ENCODE peak calls at places on chromosomes 12 and 14, in four cellular contexts. M, I, N and E are unnamed samples.

GRCh38 chr12:6916426-6917200 is 2.2 kb downstream of the ENO2 start:
- DNase-seq in M (no peak), I (no peak), N (no peak), E (no peak)

GRCh38 chr12:13167226-13167625 is 29.3 kb upstream of the EMP1 start:
- DNase-seq in M (no peak), I (no peak), N (peak), E (no peak)

GRCh38 chr12:128747441-128747840 is 76.3 kb downstream of the SLC15A4 start:
- DNase-seq in M (no peak), I (no peak), N (no peak), E (no peak)

GRCh38 chr14:87494010-87494409 is 499.0 kb downstream of the GALC start:
- DNase-seq in M (no peak), I (no peak), N (no peak), E (no peak)

GRCh38 chr12:22333186-22333745 is 1.2 kb downstream of the ST8SIA1 start:
- DNase-seq in M (no peak), I (no peak), N (no peak), E (no peak)

GRCh38 chr12:124754949-124755800 is 108.5 kb downstream of the SCARB1 start:
- DNase-seq in M (no peak), I (no peak), N (no peak), E (no peak)

GRCh38 chr14:60092516-60092915 is 793 bp downstream of the PCNX4 start:
- DNase-seq in M (no peak), I (peak), N (no peak), E (peak)

GRCh38 chr14:61860294-61860918 is 98.2 kb downstream of the SNAPC1 start:
- DNase-seq in M (peak), I (peak), N (peak), E (peak)

GRCh38 chr12:88639361-88639760 is 59.1 kb upstream of the KITLG start:
- DNase-seq in M (no peak), I (no peak), N (no peak), E (no peak)

GRCh38 chr12:114141916-114142564 is 175.9 kb upstream of the RBM19 start:
- DNase-seq in M (no peak), I (no peak), N (no peak), E (no peak)

GRCh38 chr14:105926415-105927093 is 400.2 kb downstream of the TMEM121 start:
- DNase-seq in M (no peak), I (no peak), N (no peak), E (peak)

GRCh38 chr14:83294941-83295340 is 1761.3 kb upstream of the SEL1L start:
- DNase-seq in M (no peak), I (no peak), N (no peak), E (no peak)

GRCh38 chr14:57848353-57848752 is 17.5 kb downstream of the SLC35F4 start:
- DNase-seq in M (no peak), I (no peak), N (no peak), E (no peak)

GRCh38 chr12:30877110-30877875 is 49.3 kb upstream of the TSPAN11 start:
- DNase-seq in M (no peak), I (no peak), N (no peak), E (no peak)

GRCh38 chr12:112130461-112130998 is 5.2 kb downstream of the TRAFD1 start:
- DNase-seq in M (peak), I (no peak), N (no peak), E (no peak)

GRCh38 chr12:20105938-20106337 is 262.4 kb upstream of the PDE3A start:
- DNase-seq in M (no peak), I (no peak), N (no peak), E (no peak)

GRCh38 chr12:46491548-46491947 is 119.0 kb upstream of the SLC38A2 start:
- DNase-seq in M (no peak), I (no peak), N (no peak), E (no peak)

GRCh38 chr14:77026166-77026929 is 2.2 kb downstream of the IRF2BPL start:
- DNase-seq in M (no peak), I (no peak), N (peak), E (no peak)

GRCh38 chr12:52867636-52868035 is 18.8 kb upstream of the KRT78 start:
- DNase-seq in M (no peak), I (no peak), N (no peak), E (no peak)

GRCh38 chr14:105117710-105118385 is 50.7 kb downstream of the JAG2 start:
- DNase-seq in M (no peak), I (no peak), N (no peak), E (no peak)

GRCh38 chr14:21070083-21070609 is at the start of gene ARHGEF40:
- DNase-seq in M (no peak), I (no peak), N (no peak), E (peak)

GRCh38 chr14:99117671-99118045 is 154.3 kb downstream of the BCL11B start:
- DNase-seq in M (no peak), I (no peak), N (no peak), E (no peak)

GRCh38 chr14:35088514-35088913 is 33.3 kb downstream of the PPP2R3C start:
- DNase-seq in M (no peak), I (no peak), N (no peak), E (no peak)

GRCh38 chr12:70615177-70615576 is 22.1 kb downstream of the PTPRB start:
- DNase-seq in M (no peak), I (no peak), N (no peak), E (no peak)

GRCh38 chr12:123141615-123142517 is 9.0 kb downstream of the PITPNM2 start:
- DNase-seq in M (no peak), I (peak), N (no peak), E (no peak)

GRCh38 chr12:95116341-95116740 is 42.9 kb upstream of the NR2C1 start:
- DNase-seq in M (no peak), I (no peak), N (no peak), E (no peak)

GRCh38 chr14:51990488-51990887 is 1.1 kb downstream of the RTRAF start:
- DNase-seq in M (no peak), I (no peak), N (no peak), E (no peak)

GRCh38 chr14:51993274-51993673 is 3.9 kb downstream of the RTRAF start:
- DNase-seq in M (no peak), I (no peak), N (no peak), E (no peak)

GRCh38 chr14:51989293-51990234 is at the start of gene RTRAF:
- DNase-seq in M (peak), I (peak), N (peak), E (peak)
- H2AFZ ChIP-seq in M (peak), I (peak), N (peak), E (peak)

GRCh38 chr12:4134833-4135597 is 138.5 kb upstream of the CCND2 start:
- DNase-seq in M (no peak), I (no peak), N (peak), E (no peak)

GRCh38 chr12:4133029-4133428 is 140.5 kb upstream of the CCND2 start:
- DNase-seq in M (no peak), I (no peak), N (no peak), E (no peak)

GRCh38 chr12:4137015-4137414 is 136.5 kb upstream of the CCND2 start:
- DNase-seq in M (no peak), I (no peak), N (no peak), E (no peak)

GRCh38 chr12:4134434-4134762 is 139.2 kb upstream of the CCND2 start:
- DNase-seq in M (no peak), I (no peak), N (no peak), E (no peak)

GRCh38 chr12:4133636-4134433 is 139.7 kb upstream of the CCND2 start:
- DNase-seq in M (no peak), I (no peak), N (peak), E (no peak)
- TF ChIP-seq HDAC6 in M (no peak), I (no peak), N (no peak), E (no peak)

GRCh38 chr12:49955899-49956662 is 5.5 kb downstream of the AQP2 start:
- DNase-seq in M (no peak), I (no peak), N (no peak), E (no peak)
- H2AFZ ChIP-seq in M (no peak), I (no peak), N (peak), E (no peak)

GRCh38 chr14:72647782-72648181 is 246.1 kb downstream of the DPF3 start:
- DNase-seq in M (no peak), I (no peak), N (no peak), E (no peak)
- TF ChIP-seq HDAC6 in M (no peak), I (no peak), N (no peak), E (no peak)

GRCh38 chr14:91325211-91325610 is 80.7 kb upstream of the GPR68 start:
- DNase-seq in M (no peak), I (no peak), N (no peak), E (no peak)

GRCh38 chr14:91324606-91324950 is 80.1 kb upstream of the GPR68 start:
- DNase-seq in M (no peak), I (no peak), N (no peak), E (no peak)

GRCh38 chr14:91327661-91328312 is 83.3 kb upstream of the GPR68 start:
- DNase-seq in M (no peak), I (no peak), N (no peak), E (no peak)

GRCh38 chr14:91327201-91327600 is 82.7 kb upstream of the GPR68 start:
- DNase-seq in M (no peak), I (no peak), N (no peak), E (no peak)

GRCh38 chr14:91326514-91326832 is 82.0 kb upstream of the GPR68 start:
- DNase-seq in M (no peak), I (no peak), N (no peak), E (no peak)
- H2AFZ ChIP-seq in M (no peak), I (no peak), N (no peak), E (no peak)